ENCODE peak calls at places on chromosome 18, in four cellular contexts. One of them, this sample, is unnamed.
A peak's percentile ranks its signal among the peaks of the same experiment; 100 is the strongest.

GRCh38 chr18:49788327-49788908 is 24.9 kb downstream of the ACAA2 start:
- DNase-seq in IMR-90: peak; percentile 43
- DNase-seq in K562: no peak
- DNase-seq in endothelial cell of umbilical vein: peak; percentile 59
- DNase-seq in this sample: no peak

GRCh38 chr18:59908790-59909189 is 9.0 kb downstream of the PMAIP1 start:
- DNase-seq in IMR-90: peak; percentile 52
- DNase-seq in K562: no peak
- DNase-seq in endothelial cell of umbilical vein: no peak
- DNase-seq in this sample: no peak

GRCh38 chr18:23730850-23731249 is 41.6 kb downstream of the LAMA3 start:
- DNase-seq in IMR-90: no peak
- DNase-seq in K562: no peak
- DNase-seq in endothelial cell of umbilical vein: no peak
- DNase-seq in this sample: no peak

GRCh38 chr18:59833785-59834184 is 66.0 kb upstream of the PMAIP1 start:
- DNase-seq in IMR-90: no peak
- DNase-seq in K562: no peak
- DNase-seq in endothelial cell of umbilical vein: no peak
- DNase-seq in this sample: no peak

GRCh38 chr18:21761471-21762115 is 21.0 kb downstream of the MIB1 start:
- DNase-seq in IMR-90: no peak
- DNase-seq in K562: no peak
- DNase-seq in endothelial cell of umbilical vein: no peak
- DNase-seq in this sample: no peak

GRCh38 chr18:76363451-76364120 is 131.5 kb downstream of the ZNF516 start:
- DNase-seq in IMR-90: peak; percentile 87
- DNase-seq in K562: no peak
- DNase-seq in endothelial cell of umbilical vein: peak; percentile 5
- DNase-seq in this sample: no peak

GRCh38 chr18:57296336-57296735 is 56.0 kb upstream of the ST8SIA3 start:
- DNase-seq in IMR-90: no peak
- DNase-seq in K562: no peak
- DNase-seq in endothelial cell of umbilical vein: no peak
- DNase-seq in this sample: no peak

GRCh38 chr18:77222464-77222863 is 27.2 kb upstream of the GALR1 start:
- DNase-seq in IMR-90: no peak
- DNase-seq in K562: no peak
- DNase-seq in endothelial cell of umbilical vein: no peak
- DNase-seq in this sample: no peak

GRCh38 chr18:47345291-47345690 is 93.8 kb upstream of the SKOR2 start:
- DNase-seq in IMR-90: no peak
- DNase-seq in K562: no peak
- DNase-seq in endothelial cell of umbilical vein: no peak
- DNase-seq in this sample: no peak

GRCh38 chr18:54647176-54647575 is 56.1 kb downstream of the DYNAP start:
- DNase-seq in IMR-90: peak; percentile 4
- DNase-seq in K562: no peak
- DNase-seq in endothelial cell of umbilical vein: peak; percentile 19
- DNase-seq in this sample: no peak

GRCh38 chr18:22113144-22113813 is 56.1 kb upstream of the GATA6 start:
- DNase-seq in IMR-90: no peak
- DNase-seq in K562: no peak
- DNase-seq in endothelial cell of umbilical vein: no peak
- DNase-seq in this sample: no peak

GRCh38 chr18:57008001-57008686 is 138.7 kb upstream of the BOD1L2 start:
- DNase-seq in IMR-90: no peak
- DNase-seq in K562: no peak
- DNase-seq in endothelial cell of umbilical vein: no peak
- DNase-seq in this sample: no peak

GRCh38 chr18:73365018-73365417 is 497.2 kb upstream of the NETO1 start:
- DNase-seq in IMR-90: peak; percentile 95
- DNase-seq in K562: no peak
- DNase-seq in endothelial cell of umbilical vein: no peak
- DNase-seq in this sample: no peak

GRCh38 chr18:45449761-45450227 is 165.5 kb upstream of the SLC14A2 start:
- DNase-seq in IMR-90: no peak
- DNase-seq in K562: no peak
- DNase-seq in endothelial cell of umbilical vein: no peak
- DNase-seq in this sample: no peak

GRCh38 chr18:5425721-5426120 is 118.1 kb downstream of the EPB41L3 start:
- DNase-seq in IMR-90: no peak
- DNase-seq in K562: no peak
- DNase-seq in endothelial cell of umbilical vein: no peak
- DNase-seq in this sample: no peak

GRCh38 chr18:42429208-42429607 is 474.2 kb downstream of the PIK3C3 start:
- DNase-seq in IMR-90: no peak
- DNase-seq in K562: no peak
- DNase-seq in endothelial cell of umbilical vein: no peak
- DNase-seq in this sample: no peak

GRCh38 chr18:46578987-46579386 is 78.0 kb downstream of the LOXHD1 start:
- DNase-seq in IMR-90: no peak
- DNase-seq in K562: no peak
- DNase-seq in endothelial cell of umbilical vein: no peak
- DNase-seq in this sample: no peak

GRCh38 chr18:43785145-43785544 is 507.9 kb upstream of the SYT4 start:
- DNase-seq in IMR-90: no peak
- DNase-seq in K562: no peak
- DNase-seq in endothelial cell of umbilical vein: no peak
- DNase-seq in this sample: no peak

GRCh38 chr18:58512161-58512581 is 116.7 kb downstream of the ALPK2 start:
- DNase-seq in IMR-90: no peak
- DNase-seq in K562: no peak
- DNase-seq in endothelial cell of umbilical vein: no peak
- DNase-seq in this sample: no peak

GRCh38 chr18:5895300-5895885 is at the start of gene TMEM200C:
- DNase-seq in IMR-90: peak; percentile 43
- DNase-seq in K562: peak; percentile 18
- DNase-seq in endothelial cell of umbilical vein: no peak
- DNase-seq in this sample: no peak

GRCh38 chr18:70289351-70290330 is 796 bp downstream of the SOCS6 start:
- DNase-seq in IMR-90: peak; percentile 31
- DNase-seq in K562: peak; percentile 49
- DNase-seq in endothelial cell of umbilical vein: peak; percentile 51
- DNase-seq in this sample: no peak

GRCh38 chr18:22060361-22060760 is 109.0 kb upstream of the GATA6 start:
- DNase-seq in IMR-90: no peak
- DNase-seq in K562: no peak
- DNase-seq in endothelial cell of umbilical vein: no peak
- DNase-seq in this sample: no peak

GRCh38 chr18:5543036-5543671 is 643 bp downstream of the EPB41L3 start:
- DNase-seq in IMR-90: no peak
- DNase-seq in K562: no peak
- DNase-seq in endothelial cell of umbilical vein: peak; percentile 16
- DNase-seq in this sample: no peak

GRCh38 chr18:39500320-39500719 is 1934.7 kb upstream of the CELF4 start:
- DNase-seq in IMR-90: no peak
- DNase-seq in K562: no peak
- DNase-seq in endothelial cell of umbilical vein: no peak
- DNase-seq in this sample: no peak

GRCh38 chr18:39496986-39497385 is 1931.4 kb upstream of the CELF4 start:
- DNase-seq in IMR-90: no peak
- DNase-seq in K562: no peak
- DNase-seq in endothelial cell of umbilical vein: no peak
- DNase-seq in this sample: no peak

GRCh38 chr18:39494211-39494896 is 1928.8 kb upstream of the CELF4 start:
- DNase-seq in IMR-90: no peak
- DNase-seq in K562: no peak
- DNase-seq in endothelial cell of umbilical vein: peak; percentile 15
- DNase-seq in this sample: no peak

GRCh38 chr18:39497819-39498218 is 1932.2 kb upstream of the CELF4 start:
- DNase-seq in IMR-90: no peak
- DNase-seq in K562: no peak
- DNase-seq in endothelial cell of umbilical vein: no peak
- DNase-seq in this sample: no peak
- H3K9me1 ChIP-seq in IMR-90: no peaks in the 10 kb centered on the region
- H3K9me1 ChIP-seq in K562: no peaks in the 10 kb centered on the region
- H3K9me1 ChIP-seq in endothelial cell of umbilical vein: no peaks in the 10 kb centered on the region
- H3K9me1 ChIP-seq in this sample: no peaks in the 10 kb centered on the region

DNA sequence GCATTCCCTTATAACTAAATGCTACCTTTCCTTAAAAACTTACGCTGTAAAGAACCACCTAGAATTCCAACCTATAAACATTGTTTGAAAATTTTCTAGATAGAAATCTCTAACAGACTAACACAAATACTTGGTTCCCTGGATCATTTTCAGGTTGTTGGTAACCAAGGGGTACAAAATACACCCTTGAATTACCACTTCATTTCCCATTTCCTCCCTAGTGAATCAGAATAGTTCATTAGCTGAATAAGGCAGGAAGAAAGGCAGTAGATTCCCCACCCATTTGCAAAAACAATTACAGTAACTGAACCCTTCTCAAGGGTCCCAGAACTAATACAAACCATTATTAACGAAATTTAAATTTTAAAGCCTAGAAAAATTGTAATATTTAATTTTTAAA is 5.5 kb downstream of the MEX3C start:
- DNase-seq in IMR-90: no peak
- DNase-seq in K562: no peak
- DNase-seq in endothelial cell of umbilical vein: peak; percentile 8
- DNase-seq in this sample: no peak
- H3K4me1 ChIP-seq in IMR-90: peaks cover 7% of the 10 kb centered on the region
- H3K4me1 ChIP-seq in K562: peaks cover 19% of the 10 kb centered on the region
- H3K4me1 ChIP-seq in endothelial cell of umbilical vein: peaks cover 39% of the 10 kb centered on the region
- H3K4me1 ChIP-seq in this sample: peaks cover 34% of the 10 kb centered on the region

DNA sequence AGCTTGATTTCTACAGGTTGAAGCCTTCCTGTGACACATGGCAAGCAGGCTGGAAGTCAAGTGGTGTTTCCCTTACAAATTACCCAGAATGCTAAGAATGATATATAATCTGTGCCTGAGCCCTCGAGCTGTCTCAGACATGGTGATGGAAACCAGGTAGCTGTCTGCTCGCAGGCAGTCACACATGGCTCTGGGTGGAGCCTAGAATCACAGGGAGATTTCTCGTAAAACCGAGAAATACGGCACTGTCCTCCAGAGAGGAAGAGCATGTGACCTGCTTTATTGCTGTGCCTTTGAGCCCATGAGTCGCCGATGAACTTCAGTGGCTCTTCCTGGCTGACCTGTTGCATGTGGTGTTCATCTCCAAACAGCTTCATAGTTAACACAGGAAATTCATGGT is 392.9 kb downstream of the ZNF521 start:
- DNase-seq in IMR-90: no peak
- DNase-seq in K562: no peak
- DNase-seq in endothelial cell of umbilical vein: no peak
- DNase-seq in this sample: no peak
- H2AFZ ChIP-seq in IMR-90: no peak overlapping the region
- H2AFZ ChIP-seq in K562: no peak overlapping the region
- H2AFZ ChIP-seq in endothelial cell of umbilical vein: no peak overlapping the region
- H2AFZ ChIP-seq in this sample: no peak overlapping the region

GRCh38 chr18:7234061-7234460 is 3.2 kb downstream of the LRRC30 start:
- DNase-seq in IMR-90: no peak
- DNase-seq in K562: no peak
- DNase-seq in endothelial cell of umbilical vein: no peak
- DNase-seq in this sample: no peak
- H3K9me1 ChIP-seq in IMR-90: no peaks in the 10 kb centered on the region
- H3K9me1 ChIP-seq in K562: no peaks in the 10 kb centered on the region
- H3K9me1 ChIP-seq in endothelial cell of umbilical vein: no peaks in the 10 kb centered on the region
- H3K9me1 ChIP-seq in this sample: no peaks in the 10 kb centered on the region

GRCh38 chr18:650428-650858 is 7.0 kb upstream of the TYMS start:
- DNase-seq in IMR-90: no peak
- DNase-seq in K562: no peak
- DNase-seq in endothelial cell of umbilical vein: no peak
- DNase-seq in this sample: no peak

GRCh38 chr18:652131-652530 is 5.3 kb upstream of the TYMS start:
- DNase-seq in IMR-90: no peak
- DNase-seq in K562: no peak
- DNase-seq in endothelial cell of umbilical vein: no peak
- DNase-seq in this sample: no peak

GRCh38 chr18:654601-655000 is 2.9 kb upstream of the TYMS start:
- DNase-seq in IMR-90: no peak
- DNase-seq in K562: no peak
- DNase-seq in endothelial cell of umbilical vein: no peak
- DNase-seq in this sample: no peak

GRCh38 chr18:655445-655844 is 2.0 kb upstream of the TYMS start:
- DNase-seq in IMR-90: no peak
- DNase-seq in K562: no peak
- DNase-seq in endothelial cell of umbilical vein: no peak
- DNase-seq in this sample: no peak

GRCh38 chr18:653512-653911 is 3.9 kb upstream of the TYMS start:
- DNase-seq in IMR-90: no peak
- DNase-seq in K562: no peak
- DNase-seq in endothelial cell of umbilical vein: no peak
- DNase-seq in this sample: no peak
- H3K4me1 ChIP-seq in IMR-90: no peaks in the 10 kb centered on the region
- H3K4me1 ChIP-seq in K562: peaks cover 27% of the 10 kb centered on the region
- H3K4me1 ChIP-seq in endothelial cell of umbilical vein: no peaks in the 10 kb centered on the region
- H3K4me1 ChIP-seq in this sample: peaks cover under 1% of the 10 kb centered on the region

GRCh38 chr18:3138274-3138975 is 81.3 kb downstream of the MYOM1 start:
- DNase-seq in IMR-90: no peak
- DNase-seq in K562: peak; percentile 26
- DNase-seq in endothelial cell of umbilical vein: no peak
- DNase-seq in this sample: no peak

GRCh38 chr18:3140342-3140741 is 79.4 kb downstream of the MYOM1 start:
- DNase-seq in IMR-90: no peak
- DNase-seq in K562: no peak
- DNase-seq in endothelial cell of umbilical vein: no peak
- DNase-seq in this sample: no peak

GRCh38 chr18:3139406-3139805 is 80.4 kb downstream of the MYOM1 start:
- DNase-seq in IMR-90: no peak
- DNase-seq in K562: no peak
- DNase-seq in endothelial cell of umbilical vein: no peak
- DNase-seq in this sample: no peak

GRCh38 chr18:3132700-3133099 is 87.1 kb downstream of the MYOM1 start:
- DNase-seq in IMR-90: no peak
- DNase-seq in K562: no peak
- DNase-seq in endothelial cell of umbilical vein: peak; percentile 19
- DNase-seq in this sample: no peak

GRCh38 chr18:3135536-3135935 is 84.2 kb downstream of the MYOM1 start:
- DNase-seq in IMR-90: no peak
- DNase-seq in K562: no peak
- DNase-seq in endothelial cell of umbilical vein: no peak
- DNase-seq in this sample: no peak
- H2AFZ ChIP-seq in IMR-90: no peak overlapping the region
- H2AFZ ChIP-seq in K562: peak overlapping the region; percentile 10
- H2AFZ ChIP-seq in endothelial cell of umbilical vein: no peak overlapping the region
- H2AFZ ChIP-seq in this sample: no peak overlapping the region